ENCODE peak calls at places on chromosomes 4 and X, in ten cellular contexts. N, Y, D, L, A, F, U, G, M and T are unnamed samples.

GRCh38 chr4:172927096-172927495 is 241.5 kb upstream of the GALNT7 start:
- DNase-seq in U (no peak), Y (no peak), D (no peak), F (no peak), A (no peak), N (peak; percentile 31), M (no peak), L (no peak), G (no peak), T (no peak)

GRCh38 chrX:75337525-75337924 is 63.6 kb downstream of the UPRT start:
- DNase-seq in D (no peak), A (no peak), G (no peak), Y (no peak), F (no peak), M (no peak), N (no peak), U (no peak), L (no peak), T (no peak)

GRCh38 chrX:57906790-57907189 is 3.5 kb downstream of the ZXDA start:
- DNase-seq in A (no peak), L (no peak), N (no peak), U (no peak), M (no peak), D (no peak), F (no peak), Y (no peak), G (no peak), T (no peak)

GRCh38 chr4:24989327-24989726 is 41.4 kb downstream of the LGI2 start:
- DNase-seq in F (no peak), A (no peak), G (no peak), D (no peak), N (no peak), U (no peak), Y (no peak), L (no peak), M (no peak), T (no peak)

GRCh38 chrX:82081027-82081426 is 879.1 kb downstream of the SH3BGRL start:
- DNase-seq in G (no peak), D (no peak), M (no peak), L (no peak), F (no peak), Y (no peak), A (no peak), U (no peak), N (no peak), T (no peak)

GRCh38 chr4:86942185-86942666 is 7.4 kb downstream of the AFF1 start:
- DNase-seq in N (no peak), L (no peak), F (no peak), M (no peak), G (no peak), U (no peak), Y (no peak), D (no peak), A (no peak), T (peak; percentile 66)

GRCh38 chr4:122517345-122517744 is 60.8 kb upstream of the IL2 start:
- DNase-seq in U (no peak), M (no peak), D (no peak), Y (no peak), N (no peak), F (no peak), L (no peak), A (no peak), G (no peak), T (no peak)

GRCh38 chr4:107130157-107130556 is 94.0 kb upstream of the DKK2 start:
- DNase-seq in F (no peak), G (no peak), Y (no peak), U (no peak), N (no peak), D (no peak), M (no peak), L (no peak), A (no peak), T (no peak)

GRCh38 chrX:56738670-56739069 is 9.6 kb downstream of the NBDY start:
- DNase-seq in G (no peak), D (no peak), N (no peak), A (no peak), L (no peak), F (no peak), U (no peak), Y (no peak), M (no peak), T (no peak)

GRCh38 chr4:8188085-8188484 is 11.0 kb upstream of the SH3TC1 start:
- DNase-seq in U (no peak), G (no peak), N (no peak), F (no peak), A (no peak), Y (no peak), M (peak; percentile 30), L (no peak), D (no peak), T (no peak)

GRCh38 chrX:16869393-16870094 is 618 bp downstream of the RBBP7 start:
- DNase-seq in G (peak; percentile 69), D (no peak), Y (no peak), F (no peak), U (peak; percentile 40), M (peak; percentile 32), L (peak; percentile 51), N (peak; percentile 30), A (no peak), T (peak; percentile 79)

GRCh38 chrX:38578152-38578551 is 16.8 kb downstream of the TSPAN7 start:
- DNase-seq in M (no peak), A (no peak), U (no peak), N (no peak), D (no peak), F (no peak), Y (no peak), G (no peak), L (no peak), T (no peak)

GRCh38 chrX:475926-476723 is 89.4 kb upstream of the PPP2R3B start:
- DNase-seq in Y (no peak), F (no peak), D (no peak), U (no peak), N (no peak), L (no peak), M (no peak), G (no peak), A (no peak), T (no peak)

GRCh38 chr4:75698162-75698962 is 25.2 kb upstream of the G3BP2 start:
- DNase-seq in Y (no peak), L (no peak), U (peak; percentile 44), N (no peak), F (no peak), G (no peak), M (no peak), D (no peak), A (no peak), T (no peak)

DNA sequence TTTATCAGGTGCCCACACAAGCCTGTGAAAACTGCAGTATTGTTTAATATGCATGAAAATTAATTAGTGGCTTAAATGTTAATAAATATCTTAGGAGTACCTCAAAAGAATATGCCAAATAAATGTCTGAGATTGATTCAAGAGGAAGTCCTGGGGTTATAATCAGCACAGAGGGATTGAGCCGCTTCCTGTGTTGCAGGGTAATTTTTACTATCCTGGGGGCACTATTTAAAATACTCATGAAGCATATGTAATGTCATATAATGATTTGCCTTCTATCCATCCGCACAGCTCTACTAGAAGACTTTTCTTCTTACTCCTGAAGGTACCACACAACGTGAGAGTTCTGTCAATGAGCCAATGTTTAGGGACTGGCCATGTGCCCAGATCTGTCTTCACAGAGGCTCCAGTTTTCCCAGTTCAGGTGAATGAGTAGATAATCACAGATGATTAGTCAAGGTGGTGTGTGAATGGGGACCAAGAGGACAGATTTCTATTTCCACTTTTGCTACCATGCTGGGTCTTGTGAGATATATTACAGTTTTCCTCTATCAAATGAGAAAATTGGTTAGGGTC is 233.3 kb downstream of the USP46 start:
- DNase-seq in N (peak; percentile 67), G (no peak), A (no peak), D (no peak), L (no peak), U (no peak), F (no peak), Y (no peak), M (no peak), T (no peak)
- TF ChIP-seq POLR2A in N (no peak), G (no peak), A (no peak), D (no peak), L (no peak), U (no peak), F (no peak), Y (no peak), M (no peak), T (no peak)

DNA sequence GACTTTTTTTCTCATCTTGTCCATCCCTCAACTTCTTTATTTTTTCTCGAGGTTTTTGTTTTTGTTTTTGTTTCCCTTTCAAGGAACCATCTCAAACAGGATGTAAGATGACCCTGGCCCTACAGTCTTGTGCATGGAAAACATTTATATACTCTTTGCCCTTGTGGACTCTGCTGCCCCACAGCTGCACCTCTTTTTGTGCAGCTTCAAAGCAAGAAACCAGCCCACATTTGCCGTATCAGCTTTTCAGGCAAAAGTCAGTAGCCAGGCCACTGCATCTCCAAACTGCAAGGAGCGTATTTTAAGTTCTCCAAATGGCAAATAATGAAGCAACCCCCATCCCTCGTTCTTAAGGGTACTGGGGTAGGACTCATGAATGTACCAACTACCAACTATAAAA is 756.5 kb downstream of the C4orf33 start:
- DNase-seq in F (no peak), L (no peak), Y (no peak), A (no peak), M (no peak), N (no peak), G (no peak), D (no peak), U (no peak), T (no peak)
- TF ChIP-seq POLR2A in F (no peak), L (no peak), Y (no peak), A (no peak), M (no peak), N (no peak), G (no peak), D (no peak), U (no peak), T (no peak)

DNA sequence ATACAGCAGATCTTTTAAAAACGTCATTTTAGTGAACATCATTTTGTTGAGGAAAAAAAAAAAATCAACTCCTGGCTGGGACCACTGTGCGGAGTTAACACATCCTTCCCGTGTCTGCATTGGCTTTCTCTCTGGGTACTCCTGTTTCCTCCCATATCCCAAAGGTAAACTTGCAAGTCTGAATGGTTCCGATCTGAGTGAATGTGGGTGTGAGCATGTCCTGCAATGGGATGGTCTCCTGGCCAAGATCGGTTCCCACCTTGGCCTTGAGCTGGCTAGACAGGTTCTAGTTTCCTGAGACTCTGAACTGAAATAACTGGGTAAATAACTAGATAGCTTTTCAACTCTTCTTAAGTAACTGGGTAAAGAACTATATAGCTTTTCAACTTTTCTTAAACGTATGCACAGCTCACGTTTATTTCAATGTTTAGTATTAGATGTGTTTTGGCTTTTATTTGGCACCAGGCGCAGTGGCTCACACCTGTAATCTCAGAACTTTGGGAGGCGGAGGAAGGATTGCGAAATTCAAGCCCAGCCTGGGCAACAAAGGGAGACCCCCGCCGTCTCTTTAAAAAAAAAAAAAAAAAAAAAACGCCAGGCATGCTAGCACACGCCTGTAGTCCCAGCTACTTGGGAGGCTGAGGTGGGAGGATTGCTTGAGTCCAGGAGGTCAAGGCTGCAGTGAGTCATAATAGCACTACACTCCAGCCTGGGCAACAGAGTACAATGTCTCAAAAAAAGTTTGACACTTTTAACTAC is 14.0 kb downstream of the RBMX start:
- DNase-seq in N (no peak), F (no peak), G (no peak), A (peak; percentile 53), M (peak; percentile 12), Y (no peak), U (no peak), D (no peak), L (no peak), T (no peak)
- TF ChIP-seq POLR2A in N (no peak), F (no peak), G (no peak), A (no peak), M (no peak), Y (no peak), U (no peak), D (no peak), L (no peak), T (no peak)

GRCh38 chr4:165327211-165328100 is at the start of gene MSMO1:
- DNase-seq in M (peak; percentile 97), A (peak; percentile 99), N (peak; percentile 99), G (peak; percentile 99), F (peak; percentile 100), L (peak; percentile 99), D (peak; percentile 96), U (peak; percentile 98), Y (peak; percentile 98), T (peak; percentile 98)
- TF ChIP-seq POLR2A in M (peak; percentile 54), A (peak; percentile 65), N (no peak), G (no peak), F (peak; percentile 70), L (peak; percentile 77), D (peak; percentile 39), U (peak; percentile 80), Y (peak; percentile 70), T (peak; percentile 98)